ENCODE peak calls at places on chromosomes 16 and 17, in seven cellular contexts. H is activated CD4-positive, alpha-beta T cell treated with anti-CD3 and anti-CD28 coated beads, Interleukin-2, amount 50 U/mL, for 24 hours; T is T-helper 9 cell; N is erythroblast; K is small intestine; B is thoracic aorta; R is GM13977. Q is an unnamed sample.

GRCh38 chr16:56262148-56262878 is 71.0 kb downstream of the GNAO1 start:
- DNase-seq in H (peak), T (peak), N (no peak), K (peak), B (no peak), R (no peak), Q (no peak)

GRCh38 chr17:78034429-78035091 is 76.1 kb downstream of the TNRC6C start:
- DNase-seq in H (no peak), T (no peak), N (peak), K (no peak), B (no peak), R (no peak), Q (no peak)

GRCh38 chr17:74632196-74632540 is 8.6 kb upstream of the CD300E start:
- DNase-seq in H (no peak), T (no peak), N (no peak), K (no peak), B (no peak), R (no peak), Q (no peak)

GRCh38 chr17:80311216-80311827 is 50.7 kb downstream of the RNF213 start:
- DNase-seq in H (no peak), T (no peak), N (no peak), K (no peak), B (no peak), R (no peak), Q (no peak)

GRCh38 chr17:4766199-4766598 is 5.5 kb upstream of the TM4SF5 start:
- DNase-seq in H (no peak), T (no peak), N (no peak), K (no peak), B (no peak), R (no peak), Q (no peak)

GRCh38 chr16:89115216-89115949 is 21.7 kb downstream of the ACSF3 start:
- DNase-seq in H (peak), T (peak), N (peak), K (peak), B (no peak), R (peak), Q (no peak)

GRCh38 chr17:12743046-12743445 is 46.3 kb upstream of the ARHGAP44 start:
- DNase-seq in H (no peak), T (no peak), N (no peak), K (peak), B (no peak), R (no peak), Q (no peak)

GRCh38 chr16:81609323-81609892 is 164.8 kb downstream of the CMIP start:
- DNase-seq in H (no peak), T (no peak), N (no peak), K (no peak), B (no peak), R (peak), Q (no peak)

GRCh38 chr17:77738666-77739531 is 219.6 kb upstream of the TNRC6C start:
- DNase-seq in H (no peak), T (no peak), N (no peak), K (no peak), B (no peak), R (no peak), Q (peak)

GRCh38 chr17:58270476-58271290 is 10.1 kb downstream of the MPO start:
- DNase-seq in H (no peak), T (no peak), N (no peak), K (no peak), B (no peak), R (no peak), Q (peak)

GRCh38 chr16:53378138-53378537 is 56.1 kb upstream of the RBL2 start:
- DNase-seq in H (no peak), T (no peak), N (no peak), K (no peak), B (no peak), R (peak), Q (no peak)